ENCODE peak calls at places on chromosomes 13 and 19, in seven cellular contexts. I, R, F, V, U, N and Y are unnamed samples. For H3K4me1, the result is how much of the 10 kb centered on the place peaks cover.

GRCh38 chr13:24654741-24655140 is 25.5 kb upstream of the ATP12A start:
- DNase-seq in I (no peak), F (no peak), V (no peak), U (no peak), R (peak), N (no peak), Y (no peak)

GRCh38 chr13:35162420-35162819 is 220.3 kb downstream of the NBEA start:
- DNase-seq in R (no peak), V (no peak), U (no peak), F (no peak), I (no peak), N (no peak), Y (no peak)

GRCh38 chr19:16801599-16801998 is 27.6 kb upstream of the SIN3B start:
- DNase-seq in F (no peak), I (peak), U (no peak), N (no peak), V (no peak), R (peak), Y (no peak)

GRCh38 chr13:77519808-77520207 is 15.7 kb upstream of the SCEL start:
- DNase-seq in I (no peak), V (no peak), R (no peak), N (no peak), F (no peak), U (no peak), Y (no peak)

GRCh38 chr19:11018179-11018578 is 57.3 kb downstream of the SMARCA4 start:
- DNase-seq in N (no peak), I (peak), V (no peak), U (no peak), F (no peak), R (no peak), Y (no peak)

GRCh38 chr19:11286312-11286974 is 9.5 kb upstream of the TSPAN16 start:
- DNase-seq in N (no peak), V (no peak), I (no peak), R (peak), F (no peak), U (no peak), Y (peak)

GRCh38 chr13:97653741-97654140 is 219.8 kb downstream of the RAP2A start:
- DNase-seq in N (no peak), U (no peak), F (no peak), I (no peak), V (no peak), R (peak), Y (no peak)

GRCh38 chr13:37406031-37406430 is 192.5 kb downstream of the POSTN start:
- DNase-seq in V (no peak), R (no peak), I (no peak), F (no peak), N (no peak), U (no peak), Y (no peak)

GRCh38 chr19:56476671-56477428 is at the start of gene ZNF667:
- DNase-seq in V (peak), I (no peak), N (no peak), U (peak), R (peak), F (no peak), Y (peak)

GRCh38 chr19:6292006-6292405 is 12.2 kb upstream of the MLLT1 start:
- DNase-seq in F (no peak), V (no peak), U (peak), I (no peak), N (no peak), R (peak), Y (no peak)
- H3K4me3 ChIP-seq in F (no peak), V (no peak), U (no peak), I (no peak), N (no peak), R (no peak), Y (no peak)

GRCh38 chr13:27822258-27822872 is 30.1 kb downstream of the GSX1 start:
- DNase-seq in I (no peak), N (no peak), U (no peak), F (no peak), R (no peak), V (no peak), Y (no peak)
- H3K4me1 ChIP-seq in I (under half), N (under half), U (under half), F (under half), R (under half), V (under half), Y (under half)

DNA sequence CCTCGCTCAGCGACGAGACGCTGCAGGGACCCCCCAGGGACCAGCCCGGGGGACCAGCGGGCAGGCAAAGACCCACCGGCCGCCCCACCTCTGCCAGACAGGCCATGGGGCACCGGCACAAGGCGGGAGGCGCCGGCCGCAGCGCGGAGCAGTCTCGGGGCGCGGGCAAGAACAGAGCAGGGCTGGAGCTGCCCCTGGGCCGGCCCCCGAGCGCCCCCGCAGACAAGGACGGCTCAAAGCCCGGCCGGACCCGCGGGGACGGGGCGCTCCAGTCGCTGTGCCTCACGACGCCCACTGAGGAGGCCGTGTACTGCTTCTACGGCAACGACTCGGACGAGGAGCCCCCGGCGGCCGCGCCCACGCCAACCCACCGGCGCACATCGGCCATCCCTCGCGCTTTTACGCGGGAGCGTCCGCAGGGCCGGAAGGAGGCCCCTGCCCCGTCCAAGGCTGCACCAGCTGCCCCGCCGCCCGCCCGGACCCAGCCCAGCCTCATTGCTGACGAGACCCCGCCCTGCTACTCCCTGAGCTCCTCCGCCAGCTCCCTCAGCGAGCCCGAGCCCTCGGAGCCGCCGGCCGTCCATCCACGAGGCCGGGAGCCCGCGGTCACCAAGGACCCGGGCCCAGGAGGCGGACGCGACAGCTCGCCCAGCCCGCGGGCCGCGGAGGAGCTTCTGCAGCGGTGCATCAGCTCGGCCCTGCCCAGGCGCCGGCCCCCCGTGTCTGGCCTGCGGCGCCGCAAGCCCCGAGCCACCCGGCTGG is 11.3 kb downstream of the C19orf25 start:
- DNase-seq in R (no peak), N (no peak), V (no peak), I (no peak), U (no peak), F (no peak), Y (no peak)
- H3K4me3 ChIP-seq in R (no peak), N (no peak), V (no peak), I (no peak), U (no peak), F (no peak), Y (no peak)

GRCh38 chr19:7469654-7470285 is 19.1 kb downstream of the PEX11G start:
- DNase-seq in U (no peak), F (no peak), N (no peak), V (no peak), I (no peak), R (no peak), Y (no peak)
- H3K4me1 ChIP-seq in U (under half), F (under half), N (under half), V (under half), I (under half), R (under half), Y (under half)

GRCh38 chr19:33348301-33349010 is 25.1 kb upstream of the CEBPG start:
- DNase-seq in F (no peak), I (no peak), N (no peak), U (no peak), V (no peak), R (peak), Y (no peak)

GRCh38 chr19:33347300-33347699 is 26.2 kb upstream of the CEBPG start:
- DNase-seq in U (no peak), V (no peak), I (no peak), R (no peak), F (no peak), N (no peak), Y (no peak)

GRCh38 chr19:33349319-33350289 is 23.9 kb upstream of the CEBPG start:
- DNase-seq in N (no peak), R (no peak), I (no peak), V (no peak), F (no peak), U (no peak), Y (no peak)

GRCh38 chr19:33346665-33347064 is 26.8 kb upstream of the CEBPG start:
- DNase-seq in N (no peak), F (no peak), V (no peak), R (no peak), I (no peak), U (no peak), Y (no peak)

DNA sequence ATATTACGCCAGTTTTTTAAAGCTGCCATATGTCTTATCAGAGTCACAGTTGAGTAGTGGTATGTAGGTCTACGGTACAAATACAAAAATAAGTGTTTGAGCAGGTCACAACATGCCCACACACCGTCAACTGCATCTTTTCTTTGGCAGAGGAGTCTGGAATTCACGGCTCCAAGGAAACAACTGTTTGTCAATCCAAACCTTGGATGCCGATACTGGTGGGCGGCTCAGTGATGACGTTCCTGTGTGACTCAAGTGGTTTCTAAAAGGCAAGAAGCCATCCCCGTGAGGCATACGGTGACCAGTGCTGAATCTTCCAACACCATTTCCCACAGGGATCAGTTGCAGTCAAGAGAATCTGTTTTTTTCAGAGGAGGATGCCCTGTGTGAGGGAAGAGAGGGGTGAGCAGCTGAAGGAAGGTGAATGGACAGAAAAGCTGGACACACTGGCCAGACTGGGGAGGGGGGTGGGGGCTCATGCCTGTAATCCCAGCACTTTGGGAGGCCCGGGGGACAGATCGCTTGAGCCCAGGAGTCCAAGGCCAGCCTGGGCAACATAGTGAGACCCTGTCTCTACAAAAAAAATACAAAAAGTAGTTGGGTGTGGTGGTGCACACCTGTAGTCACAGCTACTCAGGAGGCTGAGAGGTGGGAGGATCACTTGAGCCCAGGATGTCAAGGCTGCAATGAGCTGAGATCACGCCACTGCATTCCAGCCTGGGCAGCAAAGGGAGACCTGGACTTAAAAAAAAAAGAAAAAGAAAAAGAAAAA is 22.8 kb upstream of the CEBPG start:
- DNase-seq in N (no peak), U (no peak), R (peak), V (no peak), F (no peak), I (no peak), Y (no peak)
- H3K4me3 ChIP-seq in N (no peak), U (no peak), R (no peak), V (no peak), F (no peak), I (no peak), Y (no peak)

GRCh38 chr19:6234527-6234926 is 45.2 kb downstream of the MLLT1 start:
- DNase-seq in V (no peak), F (no peak), U (no peak), I (no peak), R (no peak), N (no peak), Y (no peak)
- H3K4me1 ChIP-seq in V (under half), F (half or more), U (under half), I (under half), R (under half), N (under half), Y (half or more)

GRCh38 chr13:95298971-95299627 is 2.2 kb downstream of the ABCC4 start:
- DNase-seq in U (no peak), V (no peak), N (no peak), R (peak), I (no peak), F (no peak), Y (no peak)
- H3K4me3 ChIP-seq in U (no peak), V (no peak), N (no peak), R (no peak), I (no peak), F (no peak), Y (no peak)

DNA sequence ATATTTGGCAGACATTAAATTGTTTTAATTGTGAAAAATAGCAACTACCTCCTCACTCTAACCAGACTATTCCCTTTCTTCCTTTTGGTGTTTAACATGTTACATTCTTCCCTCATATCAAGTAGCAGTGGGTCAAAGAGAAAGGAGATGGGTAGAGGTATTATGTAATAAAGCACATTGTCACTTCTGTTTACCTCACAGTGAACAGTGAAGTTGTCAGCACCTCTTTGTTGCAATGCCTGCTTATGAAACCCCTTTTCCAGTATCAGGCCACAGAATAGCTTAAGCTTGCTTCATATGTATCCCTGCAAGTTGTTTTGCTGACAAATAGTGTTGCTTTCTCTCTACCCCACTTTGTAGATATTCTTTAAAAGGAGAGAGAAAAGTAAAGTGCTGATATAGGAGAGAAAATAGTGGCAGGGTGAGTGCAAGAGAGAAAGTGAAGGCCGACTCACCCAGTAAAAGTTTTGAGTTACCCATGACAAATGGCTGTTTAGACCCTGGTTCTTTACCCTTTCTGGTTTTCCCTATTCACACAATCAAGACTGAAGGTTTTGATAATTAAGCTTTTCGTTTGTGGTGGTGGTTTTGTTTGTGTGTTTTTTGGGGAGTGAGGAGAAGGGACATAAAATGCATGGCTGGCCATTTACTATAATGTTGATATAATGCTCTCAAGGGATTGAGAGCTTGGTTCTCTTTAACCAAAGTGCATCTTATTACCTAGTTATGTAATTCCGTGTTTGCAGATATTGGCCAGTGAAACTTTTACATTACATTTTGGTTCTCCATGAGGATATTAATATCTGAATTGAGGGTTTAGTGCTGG is 3.7 kb downstream of the ITM2B start:
- DNase-seq in R (peak), U (no peak), F (no peak), V (no peak), N (no peak), I (no peak), Y (no peak)
- H3K4me1 ChIP-seq in R (under half), U (under half), F (under half), V (half or more), N (half or more), I (under half), Y (half or more)